ENCODE peak calls at places on chromosome 3, in five cellular contexts. J is neural progenitor cell, W is astrocyte of the spinal cord, E is GM23338, Y is upper lobe of left lung. Q is an unnamed sample.

GRCh38 chr3:71060536-71060935 is 523.0 kb downstream of the FOXP1 start:
- DNase-seq in J (no peak), Y (no peak), E (no peak), W (no peak), Q (no peak)

GRCh38 chr3:127408022-127408683 is 120.3 kb upstream of the PRR20G start:
- DNase-seq in J (no peak), W (no peak), E (no peak), Y (no peak), Q (no peak)

GRCh38 chr3:24829011-24829581 is 334.4 kb upstream of the THRB start:
- DNase-seq in Y (peak; percentile 92), E (peak; percentile 72), J (peak; percentile 78), W (no peak), Q (no peak)

GRCh38 chr3:60053518-60054265 is 1003.9 kb upstream of the CFAP20DC start:
- DNase-seq in E (no peak), Y (no peak), J (no peak), W (peak; percentile 37), Q (no peak)

GRCh38 chr3:131796558-131796957 is 238.3 kb downstream of the CPNE4 start:
- DNase-seq in J (peak; percentile 26), E (peak; percentile 40), Y (no peak), W (no peak), Q (peak; percentile 22)

GRCh38 chr3:151901282-151901945 is 28.0 kb downstream of the SUCNR1 start:
- DNase-seq in W (no peak), E (no peak), J (no peak), Y (no peak), Q (no peak)

GRCh38 chr3:99945328-99945995 is 127.8 kb downstream of the CMSS1 start:
- DNase-seq in Y (no peak), J (no peak), E (no peak), W (peak; percentile 65), Q (no peak)

GRCh38 chr3:23079976-23080375 is 123.2 kb upstream of the UBE2E2 start:
- DNase-seq in E (peak; percentile 17), Y (no peak), W (no peak), J (no peak), Q (no peak)

GRCh38 chr3:122247087-122247824 is 63.8 kb downstream of the CASR start:
- DNase-seq in J (no peak), W (no peak), E (no peak), Y (no peak), Q (no peak)

GRCh38 chr3:194049394-194049793 is 86.6 kb upstream of the HES1 start:
- DNase-seq in Y (no peak), J (no peak), E (no peak), W (no peak), Q (no peak)

GRCh38 chr3:48411041-48411588 is 18.8 kb downstream of the PLXNB1 start:
- DNase-seq in Y (no peak), W (no peak), E (no peak), J (no peak), Q (no peak)

GRCh38 chr3:126352476-126353454 is 4.4 kb downstream of the KLF15 start:
- DNase-seq in W (no peak), E (no peak), Y (peak; percentile 84), J (no peak), Q (no peak)

GRCh38 chr3:31235062-31235704 is 297.5 kb upstream of the STT3B start:
- DNase-seq in E (no peak), J (no peak), Y (no peak), W (no peak), Q (no peak)

GRCh38 chr3:12395349-12396012 is 88.8 kb upstream of the TSEN2 start:
- DNase-seq in E (no peak), W (peak; percentile 24), J (no peak), Y (no peak), Q (peak; percentile 37)

GRCh38 chr3:129611446-129611800 is 4.9 kb upstream of the PLXND1 start:
- DNase-seq in W (no peak), E (no peak), Y (no peak), J (no peak), Q (no peak)

GRCh38 chr3:52291508-52292181 is 4.0 kb downstream of the GLYCTK start:
- DNase-seq in W (no peak), E (peak; percentile 65), J (peak; percentile 67), Y (no peak), Q (no peak)

GRCh38 chr3:111978833-111979688 is at the start of gene ABHD10:
- DNase-seq in Y (peak; percentile 96), J (peak; percentile 97), E (peak; percentile 98), W (peak; percentile 98), Q (peak; percentile 96)

GRCh38 chr3:111978493-111978832 is 363 bp upstream of the ABHD10 start:
- DNase-seq in W (no peak), E (no peak), Y (no peak), J (no peak), Q (no peak)

GRCh38 chr3:111979689-111980025 is 831 bp downstream of the ABHD10 start:
- DNase-seq in J (no peak), Y (no peak), E (no peak), W (no peak), Q (no peak)

GRCh38 chr3:111980716-111981456 is 2.1 kb downstream of the ABHD10 start:
- DNase-seq in J (no peak), Y (no peak), W (no peak), E (no peak), Q (no peak)

DNA sequence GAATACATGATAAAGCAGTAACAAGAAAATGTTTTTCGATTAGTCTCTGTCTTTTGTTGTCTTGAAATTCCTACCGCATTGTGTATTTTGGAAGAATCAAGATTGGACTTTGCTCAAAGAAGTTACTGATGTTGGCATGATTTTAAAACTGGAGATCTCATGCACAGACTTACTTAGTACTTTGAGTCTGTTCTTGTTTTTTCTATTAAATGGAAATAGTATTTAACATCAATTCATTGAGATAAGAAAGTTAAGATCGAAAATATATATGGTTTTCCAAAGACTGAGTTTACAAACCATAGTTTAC is 2.6 kb downstream of the ABHD10 start:
- DNase-seq in Y (no peak), W (no peak), J (no peak), E (no peak), Q (no peak)
- H3K4me3 ChIP-seq in Y (no peak overlapping the region), W (no peak overlapping the region), J (peak overlapping the region; percentile 8), E (no peak overlapping the region), Q (no peak overlapping the region)

DNA sequence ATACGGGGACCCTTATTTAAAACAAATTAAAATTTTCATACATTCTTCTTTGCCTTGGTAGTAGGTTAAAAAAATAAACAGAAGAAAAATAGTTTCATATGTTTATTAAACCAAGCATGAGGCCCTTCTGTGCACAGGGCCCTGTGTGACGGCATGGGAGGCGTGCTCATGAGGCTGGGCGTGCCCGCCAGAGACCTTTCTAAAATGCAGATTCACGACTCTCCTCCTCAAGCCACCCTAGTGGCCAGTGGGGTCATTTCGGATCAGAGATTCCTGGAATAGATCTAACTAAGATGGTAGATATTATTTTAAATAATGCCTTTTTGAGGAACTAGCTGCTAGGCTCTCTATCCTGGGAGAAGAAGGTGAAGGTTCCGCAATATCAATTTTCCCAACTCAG is 35.3 kb downstream of the MASP1 start:
- DNase-seq in W (no peak), E (peak; percentile 47), Y (peak; percentile 15), J (no peak), Q (no peak)
- TF ChIP-seq CTCF in W (no peak), E (peak; percentile 42), Y (no peak), J (peak; percentile 25), Q (peak; percentile 2)

GRCh38 chr3:29335921-29336320 is 55.0 kb downstream of the RBMS3 start:
- DNase-seq in Y (no peak), W (no peak), E (no peak), J (no peak), Q (no peak)
- H3K4me3 ChIP-seq in Y (peak overlapping the region; percentile 32), W (peak overlapping the region; percentile 26), E (no peak overlapping the region), J (no peak overlapping the region), Q (no peak overlapping the region)

GRCh38 chr3:141234283-141234682 is 2.7 kb downstream of the PXYLP1 start:
- DNase-seq in Y (no peak), W (no peak), E (no peak), J (no peak), Q (no peak)

GRCh38 chr3:141236351-141236750 is 4.7 kb downstream of the PXYLP1 start:
- DNase-seq in W (no peak), J (no peak), E (no peak), Y (no peak), Q (no peak)

GRCh38 chr3:141233457-141234161 is 2.0 kb downstream of the PXYLP1 start:
- DNase-seq in W (no peak), J (no peak), E (no peak), Y (no peak), Q (no peak)

GRCh38 chr3:141237701-141238521 is 6.3 kb downstream of the PXYLP1 start:
- DNase-seq in J (no peak), Y (peak; percentile 85), W (peak; percentile 26), E (no peak), Q (no peak)

DNA sequence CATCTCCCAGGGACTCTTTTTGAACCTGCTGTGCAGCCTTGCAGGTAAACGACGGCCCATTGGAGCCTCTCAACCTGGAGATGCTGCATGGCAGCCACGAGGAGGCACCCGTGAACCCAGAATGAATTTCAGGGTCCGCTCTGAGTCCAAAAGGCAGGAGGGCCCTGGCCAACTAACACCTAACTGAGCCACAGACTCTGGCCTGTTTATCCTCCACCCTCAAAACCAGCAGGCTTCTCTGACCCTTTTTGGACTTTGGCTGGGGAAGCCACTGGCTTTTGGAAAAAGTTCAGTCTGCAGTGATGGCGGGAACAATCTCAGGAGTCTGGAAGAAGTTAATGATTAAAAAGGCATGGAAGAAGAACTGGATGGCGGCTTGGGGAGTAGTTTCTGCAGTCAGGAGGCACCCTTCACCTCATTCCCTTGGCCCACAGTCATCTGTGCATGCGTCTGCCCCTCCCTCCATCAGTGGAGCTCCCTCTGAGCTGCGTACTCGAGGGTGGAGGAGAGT is 4.1 kb downstream of the PXYLP1 start:
- DNase-seq in J (no peak), E (peak; percentile 44), Y (no peak), W (no peak), Q (no peak)
- TF ChIP-seq CTCF in J (no peak), E (peak; percentile 18), Y (no peak), W (no peak), Q (no peak)

DNA sequence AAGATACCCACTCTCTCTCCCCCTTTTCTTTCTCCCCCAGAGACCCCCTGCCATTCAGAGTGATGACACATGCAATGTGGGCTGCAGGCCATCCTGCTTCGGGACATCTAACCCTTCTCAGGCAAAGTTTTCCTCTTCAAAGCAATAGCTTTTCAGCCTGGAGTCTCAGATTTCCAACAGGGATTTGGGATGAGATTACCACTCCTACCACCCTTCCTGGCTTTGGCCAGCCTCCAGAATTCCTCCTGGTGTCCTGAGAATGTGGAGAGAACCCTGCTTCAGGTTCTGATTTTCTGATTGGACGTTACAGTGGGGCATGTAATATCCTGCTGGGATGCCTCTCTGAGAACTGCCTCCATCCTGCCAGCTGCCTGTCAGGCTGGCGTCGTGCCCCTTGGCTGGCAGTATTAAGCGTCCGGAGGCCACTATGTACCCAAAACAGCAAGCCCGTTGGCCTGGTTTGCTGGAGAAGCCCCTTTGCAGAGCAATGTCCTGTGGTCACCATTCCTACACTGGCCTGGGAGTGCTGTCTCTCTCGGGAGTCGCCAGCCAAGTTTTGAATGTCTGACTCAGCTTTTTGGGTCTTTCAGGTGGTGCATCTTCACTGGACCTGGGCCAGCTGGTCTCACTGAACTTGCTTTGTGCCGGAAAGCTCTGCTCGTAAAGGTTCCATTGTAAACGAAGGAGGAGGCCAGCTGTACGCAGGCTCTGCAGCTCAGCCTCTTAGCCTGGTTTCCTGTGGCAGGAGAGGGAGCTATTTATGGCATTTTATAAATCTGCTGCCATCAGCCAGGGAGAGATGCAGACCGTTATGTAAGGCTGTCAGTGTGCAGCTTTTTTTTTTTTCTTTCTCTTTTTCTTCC is 19.2 kb upstream of the TRAK1 start:
- DNase-seq in W (peak; percentile 72), E (peak; percentile 74), J (peak; percentile 44), Y (peak; percentile 29), Q (no peak)
- H3K4me3 ChIP-seq in W (peak overlapping the region; percentile 4), E (no peak overlapping the region), J (no peak overlapping the region), Y (peak overlapping the region; percentile 25), Q (no peak overlapping the region)

Q was measured in GM12864.